ENCODE peak calls at places on chromosome 14, in four cellular contexts. One of them, this sample, is unnamed.
A peak's percentile ranks its signal among the peaks of the same experiment; 100 is the strongest.

GRCh38 chr14:52006361-52006760 is 17.0 kb downstream of the RTRAF start:
- DNase-seq in GM12878: no peak
- DNase-seq in H1: no peak
- DNase-seq in HepG2: no peak
- DNase-seq in this sample: no peak

GRCh38 chr14:101459392-101459900 is 101.8 kb upstream of the DIO3 start:
- DNase-seq in GM12878: no peak
- DNase-seq in H1: no peak
- DNase-seq in HepG2: no peak
- DNase-seq in this sample: no peak

GRCh38 chr14:93712838-93713724 is 75.2 kb downstream of the PRIMA1 start:
- DNase-seq in GM12878: no peak
- DNase-seq in H1: no peak
- DNase-seq in HepG2: no peak
- DNase-seq in this sample: no peak

GRCh38 chr14:64191756-64192155 is 102.4 kb downstream of the ESR2 start:
- DNase-seq in GM12878: no peak
- DNase-seq in H1: no peak
- DNase-seq in HepG2: no peak
- DNase-seq in this sample: no peak

GRCh38 chr14:63875311-63875710 is 22.5 kb downstream of the SYNE2 start:
- DNase-seq in GM12878: no peak
- DNase-seq in H1: no peak
- DNase-seq in HepG2: no peak
- DNase-seq in this sample: no peak

GRCh38 chr14:25833341-25834121 is 764.3 kb downstream of the NOVA1 start:
- DNase-seq in GM12878: no peak
- DNase-seq in H1: no peak
- DNase-seq in HepG2: peak; percentile 46
- DNase-seq in this sample: peak; percentile 53

GRCh38 chr14:57182760-57183503 is 85.8 kb downstream of the EXOC5 start:
- DNase-seq in GM12878: no peak
- DNase-seq in H1: no peak
- DNase-seq in HepG2: peak; percentile 15
- DNase-seq in this sample: peak; percentile 55

GRCh38 chr14:27958757-27959156 is 807.8 kb upstream of the FOXG1 start:
- DNase-seq in GM12878: no peak
- DNase-seq in H1: no peak
- DNase-seq in HepG2: no peak
- DNase-seq in this sample: no peak

GRCh38 chr14:31419179-31420012 is 954 bp downstream of the HEATR5A start:
- DNase-seq in GM12878: no peak
- DNase-seq in H1: no peak
- DNase-seq in HepG2: no peak
- DNase-seq in this sample: no peak

GRCh38 chr14:61322011-61322798 is 826 bp downstream of the PRKCH start:
- DNase-seq in GM12878: no peak
- DNase-seq in H1: no peak
- DNase-seq in HepG2: no peak
- DNase-seq in this sample: no peak

DNA sequence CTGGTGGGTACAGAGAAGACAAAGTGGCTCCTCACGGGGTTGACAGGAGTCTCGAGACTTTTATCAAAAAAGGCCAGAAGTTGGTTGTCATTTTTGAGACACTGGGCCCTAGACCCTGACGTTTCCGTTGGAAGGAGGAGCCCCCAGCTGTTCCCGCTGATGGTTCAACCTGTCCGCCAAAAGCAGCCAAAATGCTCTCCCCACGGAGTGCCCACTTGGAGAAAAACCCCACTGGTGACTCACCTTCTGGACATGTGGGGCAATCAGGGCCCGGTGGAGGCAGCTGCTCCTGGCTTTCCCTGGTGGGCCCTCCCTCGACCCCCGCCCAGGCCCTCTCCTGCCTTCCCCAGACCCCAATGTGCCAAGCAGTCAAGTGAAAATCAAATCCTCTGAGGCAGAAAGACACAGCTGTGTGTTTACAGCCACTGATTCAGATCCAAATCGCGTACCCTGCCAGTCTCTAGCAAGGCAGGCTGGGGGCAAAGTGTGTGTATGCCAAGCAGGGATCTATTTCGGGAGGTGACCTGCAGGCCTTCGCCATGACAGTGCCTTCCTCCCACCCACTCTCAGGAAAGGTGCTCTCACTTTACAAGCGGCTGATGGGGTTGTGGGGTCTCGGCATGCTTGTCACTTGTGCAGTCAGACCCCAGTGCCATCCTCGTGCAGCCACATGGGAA is 347.4 kb downstream of the DPF3 start:
- DNase-seq in GM12878: no peak
- DNase-seq in H1: no peak
- DNase-seq in HepG2: no peak
- DNase-seq in this sample: no peak
- TF ChIP-seq SP1 in GM12878: no peak
- TF ChIP-seq SP1 in H1: no peak
- TF ChIP-seq SP1 in HepG2: no peak
- TF ChIP-seq SP1 in this sample: no peak

GRCh38 chr14:74546416-74546815 is 52.9 kb downstream of the ISCA2 start:
- DNase-seq in GM12878: no peak
- DNase-seq in H1: no peak
- DNase-seq in HepG2: no peak
- DNase-seq in this sample: no peak
- TF ChIP-seq SUZ12 in GM12878: no peak
- TF ChIP-seq SUZ12 in H1: no peak
- TF ChIP-seq SUZ12 in HepG2: no peak
- TF ChIP-seq SUZ12 in this sample: no peak

DNA sequence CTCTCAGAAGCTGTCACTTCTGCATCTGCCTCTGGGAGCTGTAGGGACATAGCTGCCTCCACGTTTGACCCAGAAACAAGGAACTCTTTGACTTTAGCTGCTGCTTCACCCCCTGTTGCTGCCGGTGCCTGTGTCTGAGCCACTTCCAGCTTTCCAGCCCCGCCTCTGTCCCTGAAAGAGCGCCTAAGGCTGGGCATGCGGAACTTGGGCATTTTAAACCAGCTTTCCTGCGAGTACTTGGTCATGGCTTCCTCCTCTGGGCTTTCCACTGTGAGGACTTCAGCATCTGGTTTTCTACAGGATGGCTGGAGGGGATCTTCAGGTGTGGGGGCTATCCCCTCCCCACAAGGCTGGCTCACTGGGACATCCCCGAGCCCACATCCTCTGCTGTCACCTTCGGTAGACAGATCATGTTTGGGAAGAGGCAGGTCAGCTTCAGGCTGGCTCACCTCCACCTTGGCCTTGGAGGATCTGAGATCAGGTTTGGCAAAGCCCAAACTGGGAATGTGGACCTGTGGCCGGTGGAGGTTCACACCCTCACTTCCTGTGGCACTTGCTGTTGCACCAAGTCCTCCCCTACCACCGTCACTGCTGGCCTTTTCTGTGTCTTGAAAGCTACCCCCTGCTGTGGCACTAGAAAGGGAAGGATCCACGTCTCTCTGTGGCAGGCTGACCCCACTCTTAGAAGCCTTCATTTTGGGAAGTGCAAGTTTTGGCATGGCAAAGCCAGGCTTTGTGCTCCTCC is 15.2 kb downstream of the PLD4 start:
- DNase-seq in GM12878: no peak
- DNase-seq in H1: no peak
- DNase-seq in HepG2: no peak
- DNase-seq in this sample: no peak
- TF ChIP-seq SP1 in GM12878: no peak
- TF ChIP-seq SP1 in H1: no peak
- TF ChIP-seq SP1 in HepG2: no peak
- TF ChIP-seq SP1 in this sample: no peak

DNA sequence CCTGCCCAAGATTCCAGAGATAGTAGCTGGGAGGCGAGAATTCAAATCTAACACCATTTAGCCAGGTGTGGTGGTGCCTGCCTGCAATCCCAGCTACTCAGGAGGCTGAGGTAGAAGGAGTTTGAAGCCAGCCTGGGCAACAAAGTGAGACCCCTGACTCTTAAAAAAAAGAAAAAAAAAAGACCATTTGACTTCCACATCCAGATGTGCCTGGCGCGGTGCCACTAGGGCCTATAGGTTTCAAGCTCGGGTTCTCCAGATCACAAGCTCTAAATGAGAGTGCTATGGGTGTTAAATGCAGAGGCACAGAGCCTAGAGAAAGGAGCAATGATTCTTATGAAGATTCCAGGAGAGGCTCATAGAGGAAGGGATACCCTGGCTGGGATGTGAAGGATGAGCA is 22.5 kb downstream of the SYNE3 start:
- DNase-seq in GM12878: no peak
- DNase-seq in H1: no peak
- DNase-seq in HepG2: no peak
- DNase-seq in this sample: no peak
- TF ChIP-seq SUZ12 in GM12878: no peak
- TF ChIP-seq SUZ12 in H1: no peak
- TF ChIP-seq SUZ12 in HepG2: no peak
- TF ChIP-seq SUZ12 in this sample: no peak

GRCh38 chr14:103541494-103541943 is 12.5 kb downstream of the TRMT61A start:
- DNase-seq in GM12878: no peak
- DNase-seq in H1: no peak
- DNase-seq in HepG2: no peak
- DNase-seq in this sample: no peak
- TF ChIP-seq SP1 in GM12878: no peak
- TF ChIP-seq SP1 in H1: no peak
- TF ChIP-seq SP1 in HepG2: no peak
- TF ChIP-seq SP1 in this sample: no peak

This sample was measured in HEK293T.